ENCODE peak calls at places on chromosomes 1 and 21, in four cellular contexts. O is A549, S is K562, B is HepG2. U is an unnamed sample.

GRCh38 chr1:246043556-246043955 is 463.5 kb downstream of the SMYD3 start:
- DNase-seq in O (no peak), S (no peak), B (no peak), U (no peak)

GRCh38 chr1:54287176-54287650 is 87.2 kb downstream of the MRPL37 start:
- DNase-seq in O (no peak), S (peak; percentile 81), B (no peak), U (peak; percentile 39)

GRCh38 chr1:966603-967295 is 467 bp downstream of the PLEKHN1 start:
- DNase-seq in O (peak; percentile 65), S (peak; percentile 91), B (peak; percentile 31), U (peak; percentile 77)

GRCh38 chr1:151782741-151783140 is 7.6 kb downstream of the TDRKH start:
- DNase-seq in O (no peak), S (no peak), B (no peak), U (no peak)

GRCh38 chr1:112460672-112461071 is 48.1 kb upstream of the WNT2B start:
- DNase-seq in O (no peak), S (no peak), B (peak; percentile 48), U (no peak)

GRCh38 chr1:93346472-93346991 is 825 bp downstream of the DR1 start:
- DNase-seq in O (no peak), S (peak; percentile 39), B (peak; percentile 24), U (peak; percentile 60)

GRCh38 chr1:21337931-21338567 is 47.8 kb upstream of the ECE1 start:
- DNase-seq in O (no peak), S (no peak), B (no peak), U (peak; percentile 44)

GRCh38 chr1:93459126-93459525 is 11.2 kb downstream of the FNBP1L start:
- DNase-seq in O (no peak), S (no peak), B (no peak), U (no peak)

GRCh38 chr1:22157359-22157966 is 14.6 kb upstream of the WNT4 start:
- DNase-seq in O (no peak), S (no peak), B (no peak), U (no peak)

GRCh38 chr1:115952547-115952946 is 23.8 kb upstream of the SLC22A15 start:
- DNase-seq in O (no peak), S (no peak), B (no peak), U (no peak)

GRCh38 chr1:1067284-1068076 is 6.6 kb downstream of the RNF223 start:
- DNase-seq in O (no peak), S (no peak), B (no peak), U (no peak)

GRCh38 chr21:42833439-42833815 is 45.9 kb downstream of the WDR4 start:
- DNase-seq in O (peak; percentile 38), S (peak; percentile 64), B (peak; percentile 25), U (peak; percentile 75)

GRCh38 chr1:150928286-150928685 is 2.1 kb downstream of the SETDB1 start:
- DNase-seq in O (no peak), S (no peak), B (no peak), U (peak; percentile 13)

GRCh38 chr1:166738873-166739272 is 100.4 kb upstream of the POGK start:
- DNase-seq in O (no peak), S (no peak), B (no peak), U (no peak)

GRCh38 chr1:26861889-26862371 is 1.0 kb upstream of the SFN start:
- DNase-seq in O (no peak), S (no peak), B (no peak), U (no peak)

GRCh38 chr1:93694833-93695232 is 13.2 kb upstream of the BCAR3 start:
- DNase-seq in O (no peak), S (no peak), B (no peak), U (no peak)

GRCh38 chr1:9338354-9339250 is 45.9 kb downstream of the SPSB1 start:
- DNase-seq in O (no peak), S (no peak), B (no peak), U (no peak)

GRCh38 chr1:238960071-238960470 is 426.3 kb upstream of the CHRM3 start:
- DNase-seq in O (no peak), S (no peak), B (no peak), U (peak; percentile 4)

GRCh38 chr1:153985341-153985912 is 712 bp downstream of the RAB13 start:
- DNase-seq in O (no peak), S (peak; percentile 74), B (no peak), U (peak; percentile 90)

GRCh38 chr1:92949937-92950817 is 11.1 kb downstream of the DIPK1A start:
- DNase-seq in O (peak; percentile 7), S (no peak), B (no peak), U (no peak)

GRCh38 chr1:234486858-234487830 is 8.2 kb upstream of the TARBP1 start:
- DNase-seq in O (peak; percentile 59), S (peak; percentile 45), B (peak; percentile 77), U (peak; percentile 83)

GRCh38 chr1:34694383-34694782 is 60.5 kb upstream of the GJB5 start:
- DNase-seq in O (no peak), S (no peak), B (no peak), U (no peak)

GRCh38 chr1:53688703-53689102 is 50.3 kb downstream of the GLIS1 start:
- DNase-seq in O (peak; percentile 16), S (no peak), B (no peak), U (peak; percentile 24)

GRCh38 chr1:50424045-50424939 is 1.0 kb upstream of the DMRTA2 start:
- DNase-seq in O (no peak), S (no peak), B (no peak), U (peak; percentile 38)

GRCh38 chr1:23594927-23595353 is 35.6 kb upstream of the ID3 start:
- DNase-seq in O (no peak), S (no peak), B (peak; percentile 32), U (peak; percentile 38)

GRCh38 chr1:16075337-16076002 is 2.0 kb upstream of the FAM131C start:
- DNase-seq in O (no peak), S (no peak), B (no peak), U (no peak)

GRCh38 chr21:27802816-27803475 is 836.1 kb upstream of the ADAMTS5 start:
- DNase-seq in O (no peak), S (peak; percentile 40), B (no peak), U (peak; percentile 39)

GRCh38 chr1:15731735-15732685 is 4.0 kb upstream of the SLC25A34 start:
- DNase-seq in O (no peak), S (no peak), B (no peak), U (no peak)

GRCh38 chr1:86068841-86069756 is 87.5 kb downstream of the COL24A1 start:
- DNase-seq in O (no peak), S (no peak), B (no peak), U (no peak)

GRCh38 chr1:65469889-65470340 is 49.4 kb downstream of the LEPR start:
- DNase-seq in O (no peak), S (peak; percentile 54), B (peak; percentile 40), U (no peak)

GRCh38 chr21:44379991-44380865 is 26.8 kb downstream of the TRPM2 start:
- DNase-seq in O (no peak), S (no peak), B (no peak), U (no peak)

GRCh38 chr21:36692844-36693143 is 6.1 kb upstream of the SIM2 start:
- DNase-seq in O (no peak), S (no peak), B (no peak), U (no peak)

GRCh38 chr1:205438213-205439158 is 16.6 kb upstream of the LEMD1 start:
- DNase-seq in O (peak; percentile 83), S (peak; percentile 75), B (peak; percentile 58), U (peak; percentile 25)

GRCh38 chr21:42158846-42159245 is 60.1 kb upstream of the ABCG1 start:
- DNase-seq in O (no peak), S (no peak), B (no peak), U (no peak)

GRCh38 chr1:27787895-27788294 is 14.9 kb downstream of the STX12 start:
- DNase-seq in O (no peak), S (no peak), B (no peak), U (no peak)

GRCh38 chr21:42401164-42401563 is 2.5 kb upstream of the UBASH3A start:
- DNase-seq in O (no peak), S (no peak), B (no peak), U (no peak)

GRCh38 chr1:39890267-39890666 is 7.0 kb upstream of the TRIT1 start:
- DNase-seq in O (no peak), S (no peak), B (no peak), U (peak; percentile 83)

GRCh38 chr1:43349594-43350306 is 9.0 kb upstream of the CDC20 start:
- DNase-seq in O (no peak), S (no peak), B (no peak), U (no peak)

GRCh38 chr1:160619742-160620277 is 27.0 kb downstream of the SLAMF1 start:
- DNase-seq in O (no peak), S (no peak), B (no peak), U (no peak)
- TF ChIP-seq POLR2A in O (no peak), S (no peak), B (no peak), U (no peak)

DNA sequence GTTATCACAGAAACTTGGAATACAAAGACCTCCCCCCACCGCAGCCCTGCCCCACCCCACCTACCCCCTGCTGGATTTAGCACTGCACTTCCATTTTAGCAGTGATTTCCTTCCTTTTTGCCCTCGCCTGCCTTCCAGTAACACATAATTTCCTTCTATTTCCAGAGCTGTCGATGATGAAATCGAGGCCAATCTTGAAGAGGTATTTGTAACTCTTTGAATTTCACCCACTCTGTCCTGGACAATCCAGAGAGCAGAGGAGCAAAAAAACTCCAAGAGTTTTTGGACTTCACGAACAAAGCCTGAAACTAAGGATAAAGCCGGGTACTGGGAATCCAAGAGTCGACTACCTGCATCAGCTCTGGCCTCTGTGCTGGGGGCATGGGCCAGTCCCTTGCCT is 49.1 kb downstream of the CAPN2 start:
- DNase-seq in O (no peak), S (no peak), B (no peak), U (no peak)
- TF ChIP-seq MAX in O (no peak), S (no peak), B (no peak), U (no peak)

GRCh38 chr1:89757532-89757931 is 63.3 kb upstream of the LRRC8D start:
- DNase-seq in O (no peak), S (no peak), B (no peak), U (peak; percentile 99)
- TF ChIP-seq MYC in O (no peak), S (no peak), B (no peak), U (peak; percentile 55)

GRCh38 chr1:62643283-62643682 is 44.9 kb downstream of the DOCK7 start:
- DNase-seq in O (no peak), S (no peak), B (no peak), U (no peak)
- TF ChIP-seq POLR2A in O (no peak), S (no peak), B (no peak), U (no peak)

GRCh38 chr21:45989355-45990048 is 7.9 kb downstream of the COL6A1 start:
- DNase-seq in O (no peak), S (no peak), B (no peak), U (no peak)

GRCh38 chr21:45991606-45992301 is 10.2 kb downstream of the COL6A1 start:
- DNase-seq in O (no peak), S (no peak), B (no peak), U (no peak)

GRCh38 chr21:45990049-45990711 is 8.6 kb downstream of the COL6A1 start:
- DNase-seq in O (no peak), S (no peak), B (no peak), U (no peak)

GRCh38 chr21:45992311-45993209 is 11.0 kb downstream of the COL6A1 start:
- DNase-seq in O (no peak), S (no peak), B (no peak), U (no peak)

GRCh38 chr21:45990741-45991605 is 9.4 kb downstream of the COL6A1 start:
- DNase-seq in O (no peak), S (no peak), B (no peak), U (peak; percentile 34)
- TF ChIP-seq MAX in O (no peak), S (no peak), B (no peak), U (no peak)

GRCh38 chr1:91589438-91589837 is 88.8 kb downstream of the CDC7 start:
- DNase-seq in O (no peak), S (no peak), B (no peak), U (no peak)
- TF ChIP-seq MYC in O (no peak), S (no peak), B (no peak), U (no peak)

GRCh38 chr1:31957701-31958674 is 19.8 kb upstream of the PTP4A2 start:
- DNase-seq in O (no peak), S (peak; percentile 79), B (no peak), U (peak; percentile 86)
- TF ChIP-seq POLR2A in O (no peak), S (peak; percentile 45), B (no peak), U (no peak)